ENCODE peak calls at places on chromosome 5, in four cellular contexts. One of them, this sample, is unnamed.

GRCh38 chr5:93601053-93601429 is 18.0 kb downstream of the NR2F1 start:
- DNase-seq in IMR-90: no peak
- DNase-seq in H9: no peak
- DNase-seq in mesendoderm: no peak
- DNase-seq in this sample: no peak

GRCh38 chr5:43416988-43417394 is 4.8 kb upstream of the CCL28 start:
- DNase-seq in IMR-90: no peak
- DNase-seq in H9: no peak
- DNase-seq in mesendoderm: no peak
- DNase-seq in this sample: no peak

GRCh38 chr5:75042511-75042910 is 9.8 kb downstream of the GCNT4 start:
- DNase-seq in mesendoderm: no peak
- DNase-seq in IMR-90: no peak
- DNase-seq in H9: no peak
- DNase-seq in this sample: no peak

GRCh38 chr5:56515011-56515410 is 281.9 kb upstream of the ANKRD55 start:
- DNase-seq in mesendoderm: no peak
- DNase-seq in H9: no peak
- DNase-seq in IMR-90: no peak
- DNase-seq in this sample: no peak

GRCh38 chr5:156414381-156414780 is 87.4 kb downstream of the SGCD start:
- DNase-seq in mesendoderm: no peak
- DNase-seq in H9: no peak
- DNase-seq in IMR-90: peak; percentile 28
- DNase-seq in this sample: no peak

GRCh38 chr5:35345222-35345621 is 114.9 kb upstream of the PRLR start:
- DNase-seq in mesendoderm: peak; percentile 61
- DNase-seq in H9: no peak
- DNase-seq in IMR-90: no peak
- DNase-seq in this sample: peak; percentile 31

GRCh38 chr5:79130781-79131180 is 19.2 kb downstream of the BHMT start:
- DNase-seq in H9: no peak
- DNase-seq in IMR-90: no peak
- DNase-seq in mesendoderm: no peak
- DNase-seq in this sample: no peak

GRCh38 chr5:141715340-141715905 is 33.4 kb upstream of the ARAP3 start:
- DNase-seq in mesendoderm: no peak
- DNase-seq in H9: no peak
- DNase-seq in IMR-90: no peak
- DNase-seq in this sample: no peak

GRCh38 chr5:76099286-76099702 is 16.1 kb downstream of the SV2C start:
- DNase-seq in mesendoderm: peak; percentile 8
- DNase-seq in H9: no peak
- DNase-seq in IMR-90: no peak
- DNase-seq in this sample: no peak

GRCh38 chr5:109939109-109939682 is 249.5 kb downstream of the MAN2A1 start:
- DNase-seq in H9: no peak
- DNase-seq in IMR-90: peak; percentile 40
- DNase-seq in mesendoderm: no peak
- DNase-seq in this sample: peak; percentile 85

GRCh38 chr5:135830384-135831275 is 3.8 kb upstream of the SLC25A48 start:
- DNase-seq in mesendoderm: no peak
- DNase-seq in IMR-90: no peak
- DNase-seq in H9: no peak
- DNase-seq in this sample: no peak

GRCh38 chr5:112227911-112228631 is 191.0 kb downstream of the EPB41L4A start:
- DNase-seq in mesendoderm: no peak
- DNase-seq in H9: no peak
- DNase-seq in IMR-90: no peak
- DNase-seq in this sample: no peak

GRCh38 chr5:168262042-168262743 is 29.3 kb upstream of the WWC1 start:
- DNase-seq in mesendoderm: no peak
- DNase-seq in H9: no peak
- DNase-seq in IMR-90: no peak
- DNase-seq in this sample: no peak

GRCh38 chr5:93580387-93581100 is 475 bp downstream of the NR2F1-AS1 start:
- DNase-seq in H9: no peak
- DNase-seq in IMR-90: peak; percentile 63
- DNase-seq in mesendoderm: no peak
- DNase-seq in this sample: no peak

GRCh38 chr5:94432499-94432898 is 185.9 kb downstream of the KIAA0825 start:
- DNase-seq in IMR-90: peak; percentile 49
- DNase-seq in H9: no peak
- DNase-seq in mesendoderm: no peak
- DNase-seq in this sample: peak; percentile 63

GRCh38 chr5:106140101-106140500 is 1530.6 kb downstream of the EFNA5 start:
- DNase-seq in mesendoderm: peak; percentile 54
- DNase-seq in IMR-90: peak; percentile 50
- DNase-seq in H9: no peak
- DNase-seq in this sample: no peak

GRCh38 chr5:91848453-91848852 is 465.3 kb upstream of the ARRDC3 start:
- DNase-seq in H9: no peak
- DNase-seq in mesendoderm: peak; percentile 93
- DNase-seq in IMR-90: peak; percentile 81
- DNase-seq in this sample: peak; percentile 28

GRCh38 chr5:151917931-151918330 is 6.7 kb downstream of the GLRA1 start:
- DNase-seq in H9: no peak
- DNase-seq in IMR-90: no peak
- DNase-seq in mesendoderm: no peak
- DNase-seq in this sample: no peak

GRCh38 chr5:137672001-137672400 is 63.9 kb downstream of the KLHL3 start:
- DNase-seq in mesendoderm: no peak
- DNase-seq in H9: no peak
- DNase-seq in IMR-90: no peak
- DNase-seq in this sample: no peak

GRCh38 chr5:124888050-124888506 is 141.6 kb upstream of the ZNF608 start:
- DNase-seq in IMR-90: no peak
- DNase-seq in H9: no peak
- DNase-seq in mesendoderm: peak; percentile 57
- DNase-seq in this sample: no peak

GRCh38 chr5:142316681-142317080 is 8.1 kb downstream of the SPRY4 start:
- DNase-seq in IMR-90: no peak
- DNase-seq in H9: no peak
- DNase-seq in mesendoderm: no peak
- DNase-seq in this sample: no peak

GRCh38 chr5:4542145-4542778 is 597.9 kb upstream of the ADAMTS16 start:
- DNase-seq in IMR-90: no peak
- DNase-seq in mesendoderm: no peak
- DNase-seq in H9: no peak
- DNase-seq in this sample: no peak

GRCh38 chr5:35878079-35878478 is 21.4 kb downstream of the IL7R start:
- DNase-seq in mesendoderm: no peak
- DNase-seq in IMR-90: no peak
- DNase-seq in H9: no peak
- DNase-seq in this sample: no peak

GRCh38 chr5:95761771-95762680 is 30.9 kb downstream of the RHOBTB3 start:
- DNase-seq in H9: no peak
- DNase-seq in IMR-90: peak; percentile 94
- DNase-seq in mesendoderm: no peak
- DNase-seq in this sample: no peak

GRCh38 chr5:32422697-32423096 is 21.8 kb downstream of the ZFR start:
- DNase-seq in IMR-90: no peak
- DNase-seq in mesendoderm: no peak
- DNase-seq in H9: no peak
- DNase-seq in this sample: no peak
- H3K4ac ChIP-seq in IMR-90: no peak overlapping the region
- H3K4ac ChIP-seq in mesendoderm: no peak overlapping the region
- H3K4ac ChIP-seq in H9: no peak overlapping the region
- H3K4ac ChIP-seq in this sample: peak overlapping the region; percentile 52

DNA sequence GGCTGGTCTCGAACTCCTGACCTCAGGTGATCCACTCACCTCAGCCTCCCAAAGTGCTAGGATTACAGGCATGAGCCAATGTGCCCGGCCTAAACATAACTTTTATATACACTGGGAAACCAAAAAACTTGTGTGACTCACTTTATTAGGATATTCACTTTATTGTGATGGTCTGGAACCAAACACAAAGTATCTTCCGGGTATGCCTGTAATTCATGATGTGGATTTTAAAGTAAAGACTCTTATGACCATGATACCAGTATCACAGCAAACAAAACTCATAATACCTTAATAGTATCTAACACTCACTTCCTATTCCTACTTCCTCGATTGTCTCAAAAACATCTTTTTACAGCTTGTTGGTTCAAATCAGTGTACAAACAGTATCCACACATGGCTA is 12.7 kb upstream of the GFPT2 start:
- DNase-seq in IMR-90: no peak
- DNase-seq in H9: no peak
- DNase-seq in mesendoderm: no peak
- DNase-seq in this sample: no peak
- H3K4ac ChIP-seq in IMR-90: no peak overlapping the region
- H3K4ac ChIP-seq in H9: no peak overlapping the region
- H3K4ac ChIP-seq in mesendoderm: no peak overlapping the region
- H3K4ac ChIP-seq in this sample: no peak overlapping the region

GRCh38 chr5:160119905-160120266 is 636 bp upstream of the PWWP2A start:
- DNase-seq in H9: no peak
- DNase-seq in mesendoderm: no peak
- DNase-seq in IMR-90: no peak
- DNase-seq in this sample: no peak

GRCh38 chr5:160116991-160117390 is 2.3 kb downstream of the PWWP2A start:
- DNase-seq in H9: no peak
- DNase-seq in mesendoderm: no peak
- DNase-seq in IMR-90: no peak
- DNase-seq in this sample: no peak

GRCh38 chr5:160119142-160119904 is at the start of gene PWWP2A:
- DNase-seq in H9: peak; percentile 99
- DNase-seq in IMR-90: peak; percentile 100
- DNase-seq in mesendoderm: peak; percentile 100
- DNase-seq in this sample: peak; percentile 100

GRCh38 chr5:160118349-160119141 is 705 bp downstream of the PWWP2A start:
- DNase-seq in IMR-90: no peak
- DNase-seq in mesendoderm: peak; percentile 23
- DNase-seq in H9: peak; percentile 34
- DNase-seq in this sample: peak; percentile 74
- H3K4ac ChIP-seq in IMR-90: peak overlapping the region; percentile 70
- H3K4ac ChIP-seq in mesendoderm: peak overlapping the region; percentile 87
- H3K4ac ChIP-seq in H9: no peak overlapping the region
- H3K4ac ChIP-seq in this sample: peak overlapping the region; percentile 53

DNA sequence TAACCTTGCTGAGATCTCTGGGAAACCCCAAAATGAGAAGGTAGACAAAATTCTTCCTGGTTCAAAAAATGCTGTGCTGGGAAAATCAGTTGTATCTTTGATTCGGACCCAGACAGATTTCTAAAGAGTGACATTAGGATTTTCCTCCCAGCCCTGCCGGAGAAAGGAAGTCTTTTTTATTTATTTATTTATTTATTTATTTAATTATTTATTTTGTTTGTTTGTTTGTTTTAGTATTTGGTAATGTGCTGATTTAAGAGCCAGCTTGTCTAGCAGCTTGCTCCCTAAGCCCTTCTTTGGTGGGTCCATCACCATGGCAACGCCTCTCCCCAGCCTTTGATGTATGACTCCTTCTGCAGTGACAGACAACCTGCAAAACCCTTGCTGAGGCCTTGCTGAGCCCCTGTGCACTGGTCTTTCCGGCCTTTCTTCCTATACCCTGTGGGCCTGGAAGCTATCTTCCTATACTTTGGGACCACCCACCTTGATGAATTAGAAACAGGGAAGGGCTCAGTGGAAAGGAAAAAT is 60.6 kb upstream of the AFAP1L1 start:
- DNase-seq in mesendoderm: peak; percentile 58
- DNase-seq in H9: no peak
- DNase-seq in IMR-90: no peak
- DNase-seq in this sample: no peak
- H3K4ac ChIP-seq in mesendoderm: no peak overlapping the region
- H3K4ac ChIP-seq in H9: no peak overlapping the region
- H3K4ac ChIP-seq in IMR-90: peak overlapping the region; percentile 99
- H3K4ac ChIP-seq in this sample: no peak overlapping the region

GRCh38 chr5:32168460-32169033 is 5.6 kb downstream of the GOLPH3 start:
- DNase-seq in mesendoderm: no peak
- DNase-seq in H9: no peak
- DNase-seq in IMR-90: no peak
- DNase-seq in this sample: no peak

GRCh38 chr5:32173394-32174010 is 617 bp downstream of the GOLPH3 start:
- DNase-seq in IMR-90: peak; percentile 52
- DNase-seq in H9: peak; percentile 70
- DNase-seq in mesendoderm: peak; percentile 72
- DNase-seq in this sample: peak; percentile 79

GRCh38 chr5:32172908-32173393 is 1.2 kb downstream of the GOLPH3 start:
- DNase-seq in mesendoderm: peak; percentile 35
- DNase-seq in H9: no peak
- DNase-seq in IMR-90: no peak
- DNase-seq in this sample: peak; percentile 21

GRCh38 chr5:32170303-32171170 is 3.6 kb downstream of the GOLPH3 start:
- DNase-seq in H9: no peak
- DNase-seq in mesendoderm: peak; percentile 43
- DNase-seq in IMR-90: peak; percentile 93
- DNase-seq in this sample: peak; percentile 70

GRCh38 chr5:32174011-32174866 is at the start of gene GOLPH3:
- DNase-seq in IMR-90: peak; percentile 83
- DNase-seq in H9: peak; percentile 93
- DNase-seq in mesendoderm: peak; percentile 95
- DNase-seq in this sample: peak; percentile 91
- H3K4ac ChIP-seq in IMR-90: peak within 1 kb of the TSS; percentile 98
- H3K4ac ChIP-seq in H9: peak within 1 kb of the TSS; percentile 76
- H3K4ac ChIP-seq in mesendoderm: peak within 1 kb of the TSS; percentile 96
- H3K4ac ChIP-seq in this sample: peak within 1 kb of the TSS; percentile 95

GRCh38 chr5:134225780-134226440 is at the start of gene PPP2CA:
- DNase-seq in mesendoderm: peak; percentile 98
- DNase-seq in IMR-90: peak; percentile 98
- DNase-seq in H9: peak; percentile 98
- DNase-seq in this sample: peak; percentile 98
- H3K4ac ChIP-seq in mesendoderm: peak within 1 kb of the TSS; percentile 97
- H3K4ac ChIP-seq in IMR-90: peak within 1 kb of the TSS; percentile 98
- H3K4ac ChIP-seq in H9: peak within 1 kb of the TSS; percentile 92
- H3K4ac ChIP-seq in this sample: peak within 1 kb of the TSS; percentile 100